ENCODE peak calls at places on chromosomes 3 and 15, in four cellular contexts. One of them, this sample, is unnamed.

GRCh38 chr3:195873971-195874370 is 34.4 kb downstream of the TNK2 start:
- DNase-seq in neural progenitor cell: no peak
- DNase-seq in tibial nerve: no peak
- DNase-seq in WERI-Rb-1: no peak
- DNase-seq in this sample: peak; percentile 41

GRCh38 chr15:88493811-88494210 is 26.3 kb downstream of the MRPS11 start:
- DNase-seq in neural progenitor cell: no peak
- DNase-seq in tibial nerve: no peak
- DNase-seq in WERI-Rb-1: peak; percentile 96
- DNase-seq in this sample: no peak

GRCh38 chr3:17901893-17902292 is 159.5 kb upstream of the TBC1D5 start:
- DNase-seq in neural progenitor cell: no peak
- DNase-seq in tibial nerve: no peak
- DNase-seq in WERI-Rb-1: no peak
- DNase-seq in this sample: no peak

GRCh38 chr3:69013256-69014021 is at the start of gene EOGT:
- DNase-seq in neural progenitor cell: peak; percentile 83
- DNase-seq in tibial nerve: peak; percentile 79
- DNase-seq in WERI-Rb-1: peak; percentile 93
- DNase-seq in this sample: peak; percentile 78

GRCh38 chr15:29570931-29571727 is 251.1 kb downstream of the TJP1 start:
- DNase-seq in neural progenitor cell: peak; percentile 90
- DNase-seq in tibial nerve: no peak
- DNase-seq in WERI-Rb-1: peak; percentile 34
- DNase-seq in this sample: no peak

GRCh38 chr15:35309886-35310285 is 224.8 kb upstream of the NANOGP8 start:
- DNase-seq in neural progenitor cell: no peak
- DNase-seq in tibial nerve: no peak
- DNase-seq in WERI-Rb-1: no peak
- DNase-seq in this sample: peak; percentile 77

GRCh38 chr3:27861047-27862036 is 139.2 kb upstream of the EOMES start:
- DNase-seq in neural progenitor cell: no peak
- DNase-seq in tibial nerve: no peak
- DNase-seq in WERI-Rb-1: no peak
- DNase-seq in this sample: no peak

GRCh38 chr15:49877117-49877860 is 241.7 kb downstream of the ATP8B4 start:
- DNase-seq in neural progenitor cell: no peak
- DNase-seq in tibial nerve: no peak
- DNase-seq in WERI-Rb-1: peak; percentile 25
- DNase-seq in this sample: peak; percentile 70

GRCh38 chr15:96972201-96972600 is 641.7 kb downstream of the NR2F2 start:
- DNase-seq in neural progenitor cell: no peak
- DNase-seq in tibial nerve: no peak
- DNase-seq in WERI-Rb-1: no peak
- DNase-seq in this sample: no peak

GRCh38 chr3:32435911-32436815 is 44.5 kb downstream of the CMTM7 start:
- DNase-seq in neural progenitor cell: no peak
- DNase-seq in tibial nerve: no peak
- DNase-seq in WERI-Rb-1: no peak
- DNase-seq in this sample: no peak

GRCh38 chr3:52245322-52246263 is at the start of gene PPM1M:
- DNase-seq in neural progenitor cell: peak; percentile 83
- DNase-seq in tibial nerve: no peak
- DNase-seq in WERI-Rb-1: no peak
- DNase-seq in this sample: peak; percentile 21

GRCh38 chr3:135967867-135968266 is 2.3 kb downstream of the PPP2R3A start:
- DNase-seq in neural progenitor cell: no peak
- DNase-seq in tibial nerve: no peak
- DNase-seq in WERI-Rb-1: no peak
- DNase-seq in this sample: no peak

GRCh38 chr15:90059208-90059985 is 42.9 kb downstream of the IDH2 start:
- DNase-seq in neural progenitor cell: no peak
- DNase-seq in tibial nerve: peak; percentile 40
- DNase-seq in WERI-Rb-1: no peak
- DNase-seq in this sample: no peak

GRCh38 chr15:69540622-69541021 is 88.0 kb downstream of the RPLP1 start:
- DNase-seq in neural progenitor cell: no peak
- DNase-seq in tibial nerve: no peak
- DNase-seq in WERI-Rb-1: no peak
- DNase-seq in this sample: no peak

GRCh38 chr3:14880486-14881179 is 61.9 kb downstream of the FGD5 start:
- DNase-seq in neural progenitor cell: no peak
- DNase-seq in tibial nerve: no peak
- DNase-seq in WERI-Rb-1: peak; percentile 15
- DNase-seq in this sample: no peak

GRCh38 chr3:100761211-100761921 is 52.1 kb downstream of the TFG start:
- DNase-seq in neural progenitor cell: peak; percentile 29
- DNase-seq in tibial nerve: no peak
- DNase-seq in WERI-Rb-1: peak; percentile 53
- DNase-seq in this sample: no peak

GRCh38 chr3:114409291-114409690 is 115.5 kb downstream of the TIGIT start:
- DNase-seq in neural progenitor cell: no peak
- DNase-seq in tibial nerve: no peak
- DNase-seq in WERI-Rb-1: no peak
- DNase-seq in this sample: no peak

GRCh38 chr3:49377483-49377882 is 19.3 kb upstream of the GPX1 start:
- DNase-seq in neural progenitor cell: no peak
- DNase-seq in tibial nerve: no peak
- DNase-seq in WERI-Rb-1: no peak
- DNase-seq in this sample: peak; percentile 72

GRCh38 chr3:42505203-42505848 is 2.9 kb downstream of the VIPR1 start:
- DNase-seq in neural progenitor cell: no peak
- DNase-seq in tibial nerve: no peak
- DNase-seq in WERI-Rb-1: peak; percentile 4
- DNase-seq in this sample: no peak

GRCh38 chr3:160448845-160449659 is 534 bp downstream of the TRIM59 start:
- DNase-seq in neural progenitor cell: peak; percentile 12
- DNase-seq in tibial nerve: no peak
- DNase-seq in WERI-Rb-1: no peak
- DNase-seq in this sample: peak; percentile 51

GRCh38 chr3:78507196-78507984 is 1260.4 kb downstream of the ROBO1 start:
- DNase-seq in neural progenitor cell: no peak
- DNase-seq in tibial nerve: no peak
- DNase-seq in WERI-Rb-1: no peak
- DNase-seq in this sample: no peak

GRCh38 chr15:70703483-70703882 is 59.9 kb downstream of the UACA start:
- DNase-seq in neural progenitor cell: peak; percentile 30
- DNase-seq in tibial nerve: no peak
- DNase-seq in WERI-Rb-1: no peak
- DNase-seq in this sample: peak; percentile 24

GRCh38 chr3:18127864-18128185 is 297.3 kb downstream of the SATB1 start:
- DNase-seq in neural progenitor cell: no peak
- DNase-seq in tibial nerve: no peak
- DNase-seq in WERI-Rb-1: no peak
- DNase-seq in this sample: no peak

GRCh38 chr3:9793161-9793781 is 389 bp downstream of the ARPC4 start:
- DNase-seq in neural progenitor cell: peak; percentile 37
- DNase-seq in tibial nerve: no peak
- DNase-seq in WERI-Rb-1: no peak
- DNase-seq in this sample: peak; percentile 51

GRCh38 chr15:97126556-97127233 is 796.2 kb downstream of the NR2F2 start:
- DNase-seq in neural progenitor cell: no peak
- DNase-seq in tibial nerve: no peak
- DNase-seq in WERI-Rb-1: no peak
- DNase-seq in this sample: no peak

GRCh38 chr3:185900228-185900627 is 37.6 kb downstream of the TRA2B start:
- DNase-seq in neural progenitor cell: no peak
- DNase-seq in tibial nerve: no peak
- DNase-seq in WERI-Rb-1: no peak
- DNase-seq in this sample: peak; percentile 97

GRCh38 chr15:98684441-98684840 is 36.1 kb downstream of the IGF1R start:
- DNase-seq in neural progenitor cell: no peak
- DNase-seq in tibial nerve: no peak
- DNase-seq in WERI-Rb-1: no peak
- DNase-seq in this sample: peak; percentile 86

GRCh38 chr3:99545941-99546580 is 92.3 kb upstream of the COL8A1 start:
- DNase-seq in neural progenitor cell: no peak
- DNase-seq in tibial nerve: no peak
- DNase-seq in WERI-Rb-1: no peak
- DNase-seq in this sample: peak; percentile 44

GRCh38 chr3:139897759-139898158 is 37.2 kb upstream of the CLSTN2 start:
- DNase-seq in neural progenitor cell: no peak
- DNase-seq in tibial nerve: no peak
- DNase-seq in WERI-Rb-1: no peak
- DNase-seq in this sample: no peak

GRCh38 chr15:51846463-51847230 is 17.2 kb downstream of the TMOD3 start:
- DNase-seq in neural progenitor cell: no peak
- DNase-seq in tibial nerve: no peak
- DNase-seq in WERI-Rb-1: no peak
- DNase-seq in this sample: peak; percentile 66

GRCh38 chr3:175598740-175599139 is 739.6 kb downstream of the NAALADL2 start:
- DNase-seq in neural progenitor cell: no peak
- DNase-seq in tibial nerve: no peak
- DNase-seq in WERI-Rb-1: no peak
- DNase-seq in this sample: no peak

GRCh38 chr3:11826628-11827265 is 19.9 kb downstream of the TAMM41 start:
- DNase-seq in neural progenitor cell: no peak
- DNase-seq in tibial nerve: no peak
- DNase-seq in WERI-Rb-1: no peak
- DNase-seq in this sample: peak; percentile 49

GRCh38 chr3:11820540-11821041 is 26.1 kb downstream of the TAMM41 start:
- DNase-seq in neural progenitor cell: no peak
- DNase-seq in tibial nerve: no peak
- DNase-seq in WERI-Rb-1: no peak
- DNase-seq in this sample: peak; percentile 56

DNA sequence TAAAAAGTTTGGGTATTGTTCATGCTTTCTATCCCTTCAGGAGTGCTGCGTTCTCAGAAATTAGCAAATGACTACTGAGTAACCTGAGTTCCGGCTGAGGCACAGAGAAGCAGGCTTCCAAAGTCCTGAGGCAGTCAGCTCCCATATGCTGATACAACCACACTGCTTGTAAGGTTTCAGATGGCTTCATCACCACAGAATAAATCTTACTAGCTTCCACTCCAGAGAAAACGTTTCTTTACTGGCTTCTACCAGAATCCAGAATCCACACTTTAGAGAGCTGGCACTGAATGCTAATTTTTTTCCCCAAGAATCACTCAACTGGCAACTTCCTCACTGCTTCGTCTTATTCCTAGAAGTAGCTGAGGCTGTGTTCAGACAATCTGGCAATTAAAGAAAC is 21.4 kb downstream of the TAMM41 start:
- DNase-seq in neural progenitor cell: no peak
- DNase-seq in tibial nerve: no peak
- DNase-seq in WERI-Rb-1: no peak
- DNase-seq in this sample: no peak
- TF ChIP-seq CTCF in neural progenitor cell: no peak
- TF ChIP-seq CTCF in tibial nerve: no peak
- TF ChIP-seq CTCF in WERI-Rb-1: no peak
- TF ChIP-seq CTCF in this sample: no peak

DNA sequence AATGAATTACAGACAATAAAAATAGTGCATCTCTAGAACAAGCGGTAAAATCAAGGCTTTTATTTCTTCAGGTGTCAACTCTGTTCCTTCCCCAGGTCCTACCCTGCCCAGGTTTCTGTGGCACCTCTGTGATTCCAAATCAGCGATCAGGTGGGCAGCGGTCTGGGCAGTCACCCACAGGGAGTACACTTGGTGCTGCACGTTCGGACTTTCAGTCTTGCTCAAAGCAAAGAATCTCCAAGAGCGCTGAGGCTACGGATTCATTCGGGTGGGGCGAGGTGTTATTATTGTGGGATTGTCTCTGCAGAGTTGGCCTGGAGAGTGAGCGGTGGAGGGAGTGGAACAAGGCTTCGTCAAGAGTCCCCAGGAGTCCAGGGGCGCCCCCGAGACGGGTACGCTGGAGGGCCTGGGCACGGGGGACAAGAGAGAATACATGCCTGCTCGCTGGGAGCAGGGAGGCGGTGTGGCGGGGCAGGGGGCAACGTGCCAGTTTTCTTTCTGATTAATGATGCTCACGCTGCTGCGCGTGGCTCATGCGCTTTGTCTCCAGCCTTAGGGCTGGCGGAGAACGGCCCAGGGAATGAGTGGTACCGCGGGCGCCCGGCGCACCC is 580 bp upstream of the ARPP21 start:
- DNase-seq in neural progenitor cell: no peak
- DNase-seq in tibial nerve: no peak
- DNase-seq in WERI-Rb-1: no peak
- DNase-seq in this sample: no peak
- H3K4me3 ChIP-seq in neural progenitor cell: peak overlapping the region; percentile 58
- H3K4me3 ChIP-seq in tibial nerve: peak overlapping the region; percentile 52
- H3K4me3 ChIP-seq in WERI-Rb-1: no peak overlapping the region
- H3K4me3 ChIP-seq in this sample: no peak overlapping the region

DNA sequence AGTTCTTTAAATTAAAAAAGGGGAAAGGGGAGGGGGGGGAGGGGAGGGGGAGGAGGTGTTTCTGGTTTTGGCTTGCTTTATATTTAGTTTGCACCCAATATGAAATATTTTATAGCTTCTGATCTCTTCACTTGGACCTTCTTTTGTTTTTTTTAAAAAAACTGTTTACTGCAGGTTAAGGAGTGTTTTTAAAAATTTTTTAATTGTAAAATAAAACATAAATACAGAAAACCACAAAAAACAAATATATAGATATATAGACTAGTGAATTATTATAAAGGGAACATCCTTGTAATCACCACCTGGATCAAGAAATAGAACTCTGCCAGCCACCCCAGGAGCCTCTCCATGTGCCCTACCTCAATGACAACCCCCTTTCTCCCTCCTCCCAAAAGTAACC is 861 bp upstream of the MYLK start:
- DNase-seq in neural progenitor cell: no peak
- DNase-seq in tibial nerve: no peak
- DNase-seq in WERI-Rb-1: no peak
- DNase-seq in this sample: no peak
- TF ChIP-seq CTCF in neural progenitor cell: no peak
- TF ChIP-seq CTCF in tibial nerve: no peak
- TF ChIP-seq CTCF in WERI-Rb-1: no peak
- TF ChIP-seq CTCF in this sample: no peak

GRCh38 chr3:11510001-11510760 is 133.5 kb downstream of the VGLL4 start:
- DNase-seq in neural progenitor cell: peak; percentile 30
- DNase-seq in tibial nerve: no peak
- DNase-seq in WERI-Rb-1: peak; percentile 65
- DNase-seq in this sample: no peak
- H3K4me3 ChIP-seq in neural progenitor cell: no peak overlapping the region
- H3K4me3 ChIP-seq in tibial nerve: no peak overlapping the region
- H3K4me3 ChIP-seq in WERI-Rb-1: no peak overlapping the region
- H3K4me3 ChIP-seq in this sample: no peak overlapping the region

GRCh38 chr3:138834359-138835176 is at the start of gene PIK3CB:
- DNase-seq in neural progenitor cell: peak; percentile 97
- DNase-seq in tibial nerve: peak; percentile 73
- DNase-seq in WERI-Rb-1: peak; percentile 92
- DNase-seq in this sample: peak; percentile 59
- TF ChIP-seq CTCF in neural progenitor cell: peak; percentile 44
- TF ChIP-seq CTCF in tibial nerve: peak; percentile 44
- TF ChIP-seq CTCF in WERI-Rb-1: peak; percentile 45
- TF ChIP-seq CTCF in this sample: no peak